ENCODE peak calls at places on chromosomes 4 and X, in seven cellular contexts. B, F, N, M, O, L and H are unnamed samples.

GRCh38 chrX:21655901-21656586 is 2.1 kb downstream of the KLHL34 start:
- DNase-seq in M (no peak), O (no peak), N (no peak), F (no peak), B (no peak), L (no peak), H (no peak)

GRCh38 chrX:114959729-114960128 is 57.7 kb downstream of the IL13RA2 start:
- DNase-seq in F (peak; percentile 29), M (peak; percentile 27), L (no peak), B (no peak), N (no peak), O (no peak), H (peak; percentile 39)

GRCh38 chr4:102564399-102564921 is 63.3 kb downstream of the NFKB1 start:
- DNase-seq in F (peak; percentile 41), N (no peak), O (no peak), B (peak; percentile 10), M (peak; percentile 80), L (peak; percentile 37), H (no peak)

GRCh38 chr4:96691496-96691895 is 851.6 kb downstream of the PDHA2 start:
- DNase-seq in L (no peak), O (no peak), F (no peak), B (no peak), N (no peak), M (no peak), H (no peak)

GRCh38 chr4:93828332-93828829 is at the start of gene ATOH1:
- DNase-seq in F (peak; percentile 42), N (no peak), O (peak; percentile 66), B (no peak), L (no peak), M (peak; percentile 66), H (peak; percentile 70)

GRCh38 chrX:46572295-46572936 is 1.1 kb upstream of the CHST7 start:
- DNase-seq in F (no peak), N (no peak), B (no peak), L (no peak), O (no peak), M (peak; percentile 12), H (no peak)

GRCh38 chrX:37330642-37331041 is 18.5 kb upstream of the PRRG1 start:
- DNase-seq in O (no peak), N (no peak), B (no peak), L (no peak), M (no peak), F (no peak), H (no peak)

GRCh38 chr4:105896461-105896939 is 1.2 kb downstream of the NPNT start:
- DNase-seq in F (no peak), B (no peak), O (no peak), N (no peak), M (no peak), L (no peak), H (peak; percentile 75)

GRCh38 chr4:991451-992296 is 1.5 kb downstream of the SLC26A1 start:
- DNase-seq in O (peak; percentile 1), N (no peak), L (no peak), M (no peak), F (no peak), B (no peak), H (no peak)

GRCh38 chrX:69066021-69066757 is 99.1 kb downstream of the PJA1 start:
- DNase-seq in N (peak; percentile 91), M (no peak), L (peak; percentile 16), F (no peak), B (no peak), O (no peak), H (no peak)

GRCh38 chrX:138191998-138192397 is 519.5 kb downstream of the FGF13 start:
- DNase-seq in O (peak; percentile 41), N (peak; percentile 12), L (no peak), F (peak; percentile 20), B (no peak), M (peak; percentile 18), H (peak; percentile 44)

GRCh38 chr4:77001907-77002306 is 52.4 kb downstream of the SEPTIN11 start:
- DNase-seq in F (no peak), M (peak; percentile 73), O (no peak), L (no peak), B (no peak), N (no peak), H (peak; percentile 60)

GRCh38 chr4:34181311-34181808 is 2063.0 kb downstream of the ARAP2 start:
- DNase-seq in M (peak; percentile 89), O (no peak), N (no peak), F (peak; percentile 63), B (no peak), L (no peak), H (no peak)

GRCh38 chr4:153181293-153182080 is 22.8 kb upstream of the TRIM2 start:
- DNase-seq in B (no peak), N (no peak), F (no peak), L (no peak), O (no peak), M (peak; percentile 51), H (no peak)

GRCh38 chr4:3332498-3332897 is 39.7 kb downstream of the RGS12 start:
- DNase-seq in B (no peak), F (no peak), L (no peak), O (no peak), M (no peak), N (no peak), H (no peak)

GRCh38 chrX:129637217-129638109 is 17.3 kb downstream of the APLN start:
- DNase-seq in M (peak; percentile 62), N (peak; percentile 22), F (peak; percentile 68), O (peak; percentile 84), B (peak; percentile 30), L (peak; percentile 75), H (peak; percentile 38)

GRCh38 chr4:26576171-26576829 is 7.6 kb upstream of the TBC1D19 start:
- DNase-seq in O (no peak), L (no peak), M (no peak), F (peak; percentile 39), B (no peak), N (no peak), H (no peak)

GRCh38 chr4:150176559-150176958 is 98.3 kb downstream of the DCLK2 start:
- DNase-seq in O (no peak), F (peak; percentile 56), M (peak; percentile 85), N (no peak), L (no peak), B (no peak), H (peak; percentile 38)

GRCh38 chr4:100421356-100421978 is 96.4 kb downstream of the EMCN start:
- DNase-seq in B (no peak), O (no peak), N (peak; percentile 1), M (peak; percentile 47), L (no peak), F (peak; percentile 51), H (peak; percentile 8)

GRCh38 chr4:151407466-151408379 is 1.3 kb upstream of the FHIP1A start:
- DNase-seq in M (peak; percentile 40), L (peak; percentile 65), N (no peak), F (no peak), B (peak; percentile 0), O (peak; percentile 14), H (no peak)

GRCh38 chrX:154607370-154607769 is 11.7 kb downstream of the CTAG1B start:
- DNase-seq in F (no peak), O (no peak), N (no peak), B (no peak), L (no peak), M (no peak), H (no peak)

GRCh38 chrX:153766098-153766817 is 2.2 kb downstream of the PLXNB3 start:
- DNase-seq in F (peak; percentile 83), M (peak; percentile 63), O (no peak), N (peak; percentile 36), B (peak; percentile 24), L (no peak), H (peak; percentile 62)

GRCh38 chr4:788636-789297 is 37.2 kb downstream of the CPLX1 start:
- DNase-seq in O (no peak), B (no peak), M (no peak), L (no peak), F (no peak), N (no peak), H (no peak)

GRCh38 chr4:166073783-166074182 is 200.7 kb downstream of the TLL1 start:
- DNase-seq in O (no peak), N (no peak), L (no peak), F (no peak), B (no peak), M (no peak), H (no peak)

GRCh38 chrX:46310815-46311497 is 234.3 kb downstream of the ZNF674 start:
- DNase-seq in M (peak; percentile 63), L (no peak), O (no peak), F (peak; percentile 3), B (no peak), N (no peak), H (no peak)